ENCODE peak calls at places on chromosomes 7 and 10, in nine cellular contexts. B is CD8-positive, alpha-beta T cell; I is gastrocnemius medialis; H is fibroblast of lung; D is nephron progenitor cell; P is heart right ventricle; L is bronchial epithelial cell; N is CD4-positive, alpha-beta T cell; X is transverse colon. G is an unnamed sample.
A peak's percentile ranks its signal among the peaks of the same experiment; 100 is the strongest.

GRCh38 chr10:124477614-124478363 is 16.2 kb downstream of the LHPP start:
- DNase-seq in B (no peak), I (no peak), H (peak; percentile 7), D (no peak), P (no peak), L (no peak), N (no peak), X (no peak), G (no peak)

GRCh38 chr10:69362471-69362954 is 54.2 kb downstream of the TACR2 start:
- DNase-seq in B (peak; percentile 34), I (peak; percentile 95), H (peak; percentile 82), D (no peak), P (peak; percentile 83), L (peak; percentile 80), N (no peak), X (peak; percentile 64), G (no peak)

GRCh38 chr10:123911866-123912265 is 20.3 kb upstream of the CPXM2 start:
- DNase-seq in B (no peak), I (no peak), H (no peak), D (no peak), P (no peak), L (no peak), N (no peak), X (no peak), G (no peak)

GRCh38 chr7:138961159-138961558 is 20.0 kb downstream of the KIAA1549 start:
- DNase-seq in B (no peak), I (no peak), H (no peak), D (no peak), P (no peak), L (no peak), N (no peak), X (peak; percentile 54), G (no peak)

GRCh38 chr10:43222296-43222695 is 44.6 kb downstream of the RASGEF1A start:
- DNase-seq in B (no peak), I (no peak), H (no peak), D (no peak), P (no peak), L (no peak), N (no peak), X (no peak), G (no peak)

GRCh38 chr7:82229164-82229563 is 214.4 kb downstream of the CACNA2D1 start:
- DNase-seq in B (no peak), I (no peak), H (no peak), D (no peak), P (no peak), L (no peak), N (no peak), X (no peak), G (no peak)

GRCh38 chr10:50552308-50552707 is 71.4 kb downstream of the SGMS1 start:
- DNase-seq in B (no peak), I (no peak), H (peak; percentile 92), D (no peak), P (no peak), L (no peak), N (no peak), X (no peak), G (no peak)

GRCh38 chr7:105680505-105681187 is 99.4 kb upstream of the EFCAB10 start:
- DNase-seq in B (no peak), I (peak; percentile 43), H (no peak), D (no peak), P (peak; percentile 26), L (no peak), N (no peak), X (peak; percentile 16), G (no peak)

GRCh38 chr10:34689053-34689452 is 126.0 kb downstream of the PARD3 start:
- DNase-seq in B (no peak), I (no peak), H (peak; percentile 77), D (no peak), P (no peak), L (peak; percentile 51), N (no peak), X (no peak), G (no peak)

GRCh38 chr7:37993060-37993501 is 72.6 kb downstream of the EPDR1 start:
- DNase-seq in B (no peak), I (no peak), H (no peak), D (no peak), P (no peak), L (no peak), N (no peak), X (no peak), G (no peak)

GRCh38 chr10:18599392-18599791 is 52.0 kb downstream of the NSUN6 start:
- DNase-seq in B (no peak), I (no peak), H (no peak), D (no peak), P (no peak), L (no peak), N (no peak), X (no peak), G (no peak)

GRCh38 chr10:18594574-18595156 is 56.7 kb downstream of the NSUN6 start:
- DNase-seq in B (no peak), I (no peak), H (no peak), D (peak; percentile 7), P (no peak), L (no peak), N (no peak), X (peak; percentile 11), G (no peak)
- TF ChIP-seq CTCF in B (no peak), I (no peak), H (peak; percentile 41), D (peak; percentile 20), P (peak; percentile 22), L (peak; percentile 40), N (no peak), X (no peak), G (peak; percentile 34)

GRCh38 chr10:71891437-71891836 is 40.4 kb upstream of the PSAP start:
- DNase-seq in B (no peak), I (no peak), H (no peak), D (no peak), P (no peak), L (no peak), N (no peak), X (no peak), G (no peak)

GRCh38 chr10:71888248-71888622 is 37.2 kb upstream of the PSAP start:
- DNase-seq in B (no peak), I (no peak), H (no peak), D (no peak), P (no peak), L (no peak), N (no peak), X (no peak), G (no peak)

GRCh38 chr10:71887767-71888166 is 36.7 kb upstream of the PSAP start:
- DNase-seq in B (no peak), I (no peak), H (no peak), D (no peak), P (no peak), L (no peak), N (no peak), X (no peak), G (no peak)

GRCh38 chr10:71889388-71889987 is 38.4 kb upstream of the PSAP start:
- DNase-seq in B (no peak), I (no peak), H (no peak), D (no peak), P (no peak), L (no peak), N (no peak), X (no peak), G (no peak)

GRCh38 chr10:71888623-71889387 is 37.8 kb upstream of the PSAP start:
- DNase-seq in B (peak; percentile 42), I (peak; percentile 77), H (peak; percentile 85), D (peak; percentile 73), P (peak; percentile 74), L (peak; percentile 87), N (peak; percentile 24), X (peak; percentile 78), G (peak; percentile 82)
- TF ChIP-seq CTCF in B (no peak), I (no peak), H (no peak), D (no peak), P (no peak), L (peak; percentile 13), N (no peak), X (no peak), G (peak; percentile 30)

GRCh38 chr7:93374345-93374940 is 142.3 kb downstream of the VPS50 start:
- DNase-seq in B (no peak), I (no peak), H (peak; percentile 44), D (no peak), P (no peak), L (peak; percentile 57), N (no peak), X (no peak), G (peak; percentile 9)

GRCh38 chr7:93373537-93373936 is 141.4 kb downstream of the VPS50 start:
- DNase-seq in B (no peak), I (no peak), H (no peak), D (no peak), P (no peak), L (no peak), N (no peak), X (no peak), G (no peak)

GRCh38 chr7:93378131-93378530 is 146.0 kb downstream of the VPS50 start:
- DNase-seq in B (no peak), I (no peak), H (no peak), D (no peak), P (no peak), L (no peak), N (no peak), X (no peak), G (no peak)

GRCh38 chr7:93375603-93376002 is 143.4 kb downstream of the VPS50 start:
- DNase-seq in B (no peak), I (no peak), H (no peak), D (no peak), P (no peak), L (no peak), N (no peak), X (no peak), G (no peak)
- TF ChIP-seq CTCF in B (no peak), I (no peak), H (no peak), D (no peak), P (no peak), L (no peak), N (no peak), X (no peak), G (no peak)

GRCh38 chr10:110378533-110379108 is 73.9 kb upstream of the SMNDC1 start:
- DNase-seq in B (no peak), I (no peak), H (no peak), D (no peak), P (no peak), L (no peak), N (no peak), X (no peak), G (no peak)

GRCh38 chr10:110379831-110380230 is 75.1 kb upstream of the SMNDC1 start:
- DNase-seq in B (no peak), I (no peak), H (no peak), D (no peak), P (no peak), L (no peak), N (no peak), X (no peak), G (no peak)

GRCh38 chr10:110378019-110378418 is 73.3 kb upstream of the SMNDC1 start:
- DNase-seq in B (no peak), I (no peak), H (no peak), D (no peak), P (no peak), L (no peak), N (no peak), X (no peak), G (no peak)

GRCh38 chr10:110382695-110383094 is 78.0 kb upstream of the SMNDC1 start:
- DNase-seq in B (no peak), I (no peak), H (no peak), D (no peak), P (no peak), L (no peak), N (no peak), X (no peak), G (no peak)

DNA sequence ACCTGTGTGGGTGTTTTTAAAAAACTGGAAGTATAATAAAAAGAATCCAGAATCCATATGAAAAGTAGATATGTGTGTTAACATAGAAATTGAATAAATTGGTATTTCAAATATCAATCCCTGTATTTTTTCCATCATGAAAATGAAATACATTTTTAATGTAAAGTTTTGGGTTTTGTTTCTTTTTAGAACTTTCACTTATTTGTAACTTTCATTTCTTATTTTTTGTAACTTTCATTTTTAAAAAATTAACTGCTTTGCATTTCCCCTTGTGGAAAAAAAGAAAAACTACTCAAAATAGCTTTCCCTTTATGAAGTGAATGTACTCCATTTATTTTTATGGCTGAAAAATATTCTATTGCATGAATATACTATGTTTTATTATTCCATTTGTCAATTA is 75.5 kb upstream of the SMNDC1 start:
- DNase-seq in B (no peak), I (no peak), H (no peak), D (no peak), P (no peak), L (no peak), N (no peak), X (no peak), G (no peak)
- TF ChIP-seq CTCF in B (no peak), I (no peak), H (no peak), D (no peak), P (no peak), L (no peak), N (no peak), X (no peak), G (no peak)